ENCODE peak calls at places on chromosome 14, in six cellular contexts. V is IMR-90, D is mesendoderm, T is neuronal stem cell, Q is mesenchymal stem cell, U is H1. G is an unnamed sample.

GRCh38 chr14:61388173-61388975 is 67.0 kb downstream of the PRKCH start:
- DNase-seq in T (no peak), U (no peak), D (peak; percentile 8), Q (peak; percentile 15), V (no peak), G (no peak)

GRCh38 chr14:40889126-40889525 is 717.5 kb upstream of the LRFN5 start:
- DNase-seq in V (no peak), T (no peak), D (no peak), Q (no peak), U (no peak), G (no peak)

GRCh38 chr14:52073251-52073650 is 4.4 kb upstream of the NID2 start:
- DNase-seq in D (no peak), U (no peak), V (peak; percentile 34), Q (no peak), T (no peak), G (no peak)

GRCh38 chr14:69317780-69318179 is 57.8 kb downstream of the GALNT16 start:
- DNase-seq in Q (no peak), U (no peak), D (no peak), T (no peak), V (no peak), G (no peak)

GRCh38 chr14:54350196-54350595 is 46.6 kb upstream of the CDKN3 start:
- DNase-seq in T (no peak), D (no peak), U (no peak), V (peak; percentile 58), Q (peak; percentile 40), G (no peak)

GRCh38 chr14:90512332-90512951 is 115.6 kb downstream of the CALM1 start:
- DNase-seq in Q (no peak), V (no peak), T (no peak), D (no peak), U (no peak), G (no peak)

GRCh38 chr14:95156765-95157194 is 549 bp downstream of the DICER1 start:
- DNase-seq in D (no peak), T (no peak), Q (no peak), V (peak; percentile 19), U (no peak), G (peak; percentile 30)

GRCh38 chr14:61661471-61661988 is 33.8 kb upstream of the HIF1A start:
- DNase-seq in U (no peak), D (no peak), Q (peak; percentile 34), V (peak; percentile 58), T (no peak), G (no peak)

GRCh38 chr14:25622752-25623151 is 572.8 kb upstream of the STXBP6 start:
- DNase-seq in Q (no peak), D (no peak), T (no peak), V (no peak), U (no peak), G (no peak)

GRCh38 chr14:33525626-33526025 is 425.2 kb downstream of the EGLN3 start:
- DNase-seq in Q (peak; percentile 17), D (no peak), V (no peak), U (no peak), T (no peak), G (no peak)

GRCh38 chr14:104263671-104264358 is 125.4 kb downstream of the KIF26A start:
- DNase-seq in T (no peak), D (no peak), U (no peak), V (no peak), Q (no peak), G (peak; percentile 16)

GRCh38 chr14:96931751-96932150 is 134.6 kb downstream of the VRK1 start:
- DNase-seq in U (no peak), V (no peak), D (no peak), Q (no peak), T (no peak), G (no peak)
- H2BK15ac ChIP-seq in U (no peak overlapping the region), V (no peak overlapping the region), D (no peak overlapping the region), Q (no peak overlapping the region), T (no peak overlapping the region), G (no peak overlapping the region)

GRCh38 chr14:23299986-23300686 is 2.5 kb downstream of the PPP1R3E start:
- DNase-seq in D (no peak), U (no peak), T (no peak), Q (no peak), V (no peak), G (no peak)

GRCh38 chr14:23301288-23301968 is 1.2 kb downstream of the PPP1R3E start:
- DNase-seq in V (peak; percentile 98), Q (peak; percentile 99), D (peak; percentile 99), U (peak; percentile 95), T (peak; percentile 98), G (peak; percentile 97)

GRCh38 chr14:23299558-23299957 is 3.1 kb downstream of the PPP1R3E start:
- DNase-seq in D (no peak), V (peak; percentile 70), U (no peak), Q (peak; percentile 80), T (no peak), G (no peak)

GRCh38 chr14:23301969-23302289 is 730 bp downstream of the PPP1R3E start:
- DNase-seq in V (no peak), D (no peak), T (no peak), U (no peak), Q (no peak), G (no peak)

GRCh38 chr14:23300687-23301223 is 1.9 kb downstream of the PPP1R3E start:
- DNase-seq in V (peak; percentile 13), T (no peak), D (peak; percentile 60), U (no peak), Q (no peak), G (no peak)
- H2BK15ac ChIP-seq in V (peak overlapping the region; percentile 39), T (no peak overlapping the region), D (no peak overlapping the region), U (no peak overlapping the region), Q (no peak overlapping the region), G (no peak overlapping the region)

GRCh38 chr14:65296402-65296801 is 116.1 kb upstream of the FUT8 start:
- DNase-seq in D (no peak), U (no peak), Q (no peak), T (no peak), V (peak; percentile 18), G (no peak)

GRCh38 chr14:65299837-65300236 is 112.7 kb upstream of the FUT8 start:
- DNase-seq in V (no peak), T (no peak), Q (no peak), D (peak; percentile 85), U (no peak), G (no peak)

GRCh38 chr14:65297744-65298143 is 114.8 kb upstream of the FUT8 start:
- DNase-seq in Q (no peak), V (no peak), U (no peak), T (no peak), D (no peak), G (no peak)

GRCh38 chr14:65301862-65302539 is 110.5 kb upstream of the FUT8 start:
- DNase-seq in D (peak; percentile 71), Q (no peak), V (no peak), U (no peak), T (no peak), G (no peak)

GRCh38 chr14:65296876-65297275 is 115.7 kb upstream of the FUT8 start:
- DNase-seq in Q (no peak), U (no peak), T (no peak), D (no peak), V (no peak), G (no peak)
- H2BK15ac ChIP-seq in Q (no peak overlapping the region), U (no peak overlapping the region), T (no peak overlapping the region), D (no peak overlapping the region), V (no peak overlapping the region), G (no peak overlapping the region)

GRCh38 chr14:38790916-38791315 is 312.1 kb downstream of the SEC23A start:
- DNase-seq in T (no peak), U (no peak), Q (no peak), D (peak; percentile 15), V (no peak), G (no peak)
- H2BK15ac ChIP-seq in T (no peak overlapping the region), U (no peak overlapping the region), Q (no peak overlapping the region), D (no peak overlapping the region), V (no peak overlapping the region), G (no peak overlapping the region)

GRCh38 chr14:70468731-70469130 is 16.8 kb downstream of the ADAM21 start:
- DNase-seq in D (no peak), T (no peak), V (no peak), Q (no peak), U (no peak), G (no peak)

GRCh38 chr14:70472253-70473159 is 20.5 kb downstream of the ADAM21 start:
- DNase-seq in U (no peak), Q (no peak), D (no peak), T (no peak), V (no peak), G (no peak)

DNA sequence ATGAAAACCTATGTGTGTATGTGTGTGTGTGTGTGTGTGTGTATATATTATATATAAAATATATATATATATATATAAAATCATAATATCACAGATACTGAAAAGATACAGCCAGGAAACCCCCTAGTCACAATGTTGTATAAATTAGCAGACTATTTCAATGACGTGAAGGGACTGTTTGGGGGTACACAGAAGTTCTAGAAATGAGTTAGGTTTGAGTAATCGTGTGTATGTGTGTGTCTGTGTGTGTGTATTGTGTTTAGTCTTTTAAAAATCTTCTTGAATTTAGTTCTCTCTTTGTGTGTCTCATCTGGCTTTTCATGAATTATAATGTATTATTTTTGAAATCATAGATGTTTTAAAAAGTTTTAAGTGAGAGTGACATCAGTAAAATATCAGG is 21.9 kb downstream of the ADAM21 start:
- DNase-seq in Q (no peak), D (no peak), T (no peak), V (no peak), U (no peak), G (no peak)
- H2BK15ac ChIP-seq in Q (no peak overlapping the region), D (no peak overlapping the region), T (no peak overlapping the region), V (no peak overlapping the region), U (no peak overlapping the region), G (no peak overlapping the region)

GRCh38 chr14:99603965-99604765 is at the start of gene CCDC85C:
- DNase-seq in D (peak; percentile 98), Q (peak; percentile 92), T (peak; percentile 98), V (peak; percentile 94), U (peak; percentile 82), G (peak; percentile 97)
- H2BK15ac ChIP-seq in D (no peak within 1 kb of the TSS), Q (peak within 1 kb of the TSS; percentile 34), T (peak within 1 kb of the TSS; percentile 90), V (no peak within 1 kb of the TSS), U (peak within 1 kb of the TSS; percentile 88), G (no peak within 1 kb of the TSS)

DNA sequence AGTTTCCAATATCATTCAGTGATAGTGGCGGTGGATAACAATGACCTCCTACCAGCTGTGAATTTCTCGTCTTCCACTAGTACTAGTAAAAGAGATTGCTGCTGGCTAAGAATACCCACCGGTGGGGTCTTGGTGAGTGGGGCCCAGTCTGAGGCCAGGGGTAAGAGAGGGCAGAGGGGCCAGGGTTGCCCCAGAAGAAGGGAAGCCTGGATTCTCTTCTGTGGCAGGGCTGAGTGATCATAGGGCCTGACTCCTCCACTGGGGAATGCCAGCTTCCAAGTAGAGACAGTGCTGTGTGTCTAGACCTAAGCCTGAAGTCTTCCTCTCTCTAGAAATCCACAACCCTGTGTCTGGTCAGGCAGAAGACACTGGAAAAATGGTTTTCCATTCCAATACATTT is 5.8 kb upstream of the TMEM63C start:
- DNase-seq in Q (no peak), D (no peak), V (no peak), U (no peak), T (no peak), G (no peak)
- H2BK15ac ChIP-seq in Q (no peak overlapping the region), D (no peak overlapping the region), V (no peak overlapping the region), U (no peak overlapping the region), T (no peak overlapping the region), G (no peak overlapping the region)